ENCODE peak calls at places on chromosomes 16 and 17, in four cellular contexts. T, S, Y and O are unnamed samples.

GRCh38 chr17:2545393-2545792 is 33.7 kb upstream of the METTL16 start:
- DNase-seq in T (no peak), S (no peak), Y (peak; percentile 68), O (no peak)

GRCh38 chr17:27854163-27854562 is 39.0 kb downstream of the LYRM9 start:
- DNase-seq in T (no peak), S (no peak), Y (no peak), O (no peak)

GRCh38 chr16:9297437-9298113 is 206.1 kb downstream of the HAPSTR1 start:
- DNase-seq in T (no peak), S (no peak), Y (peak; percentile 70), O (peak; percentile 62)

GRCh38 chr16:67504190-67505021 is 21.1 kb upstream of the AGRP start:
- DNase-seq in T (peak; percentile 24), S (no peak), Y (no peak), O (no peak)

GRCh38 chr16:54734156-54734555 is 196.5 kb upstream of the IRX5 start:
- DNase-seq in T (no peak), S (no peak), Y (no peak), O (no peak)

GRCh38 chr17:79633937-79634813 is 23.3 kb upstream of the RBFOX3 start:
- DNase-seq in T (no peak), S (no peak), Y (no peak), O (peak; percentile 22)

GRCh38 chr17:65022137-65022536 is 34.4 kb downstream of the GNA13 start:
- DNase-seq in T (no peak), S (no peak), Y (no peak), O (no peak)

GRCh38 chr16:31386157-31386984 is 6.8 kb upstream of the ITGAD start:
- DNase-seq in T (peak; percentile 72), S (no peak), Y (peak; percentile 78), O (no peak)

GRCh38 chr16:1754204-1754603 is 17.1 kb downstream of the NME3 start:
- DNase-seq in T (no peak), S (no peak), Y (no peak), O (no peak)

GRCh38 chr17:45777388-45777787 is 6.7 kb upstream of the CRHR1 start:
- DNase-seq in T (no peak), S (no peak), Y (no peak), O (no peak)

GRCh38 chr17:59002848-59003247 is 103.8 kb downstream of the TRIM37 start:
- DNase-seq in T (peak; percentile 8), S (no peak), Y (no peak), O (no peak)

GRCh38 chr17:79835470-79835899 is 3.8 kb downstream of the CBX4 start:
- DNase-seq in T (no peak), S (no peak), Y (peak; percentile 77), O (peak; percentile 72)

GRCh38 chr17:79027925-79028491 is 4.0 kb downstream of the C1QTNF1 start:
- DNase-seq in T (no peak), S (no peak), Y (no peak), O (no peak)

GRCh38 chr16:31215287-31216115 is 1.4 kb downstream of the PYDC1 start:
- DNase-seq in T (peak; percentile 55), S (peak; percentile 73), Y (peak; percentile 85), O (peak; percentile 92)

GRCh38 chr17:79749156-79749815 is 18.5 kb downstream of the ENPP7 start:
- DNase-seq in T (peak; percentile 73), S (no peak), Y (no peak), O (no peak)

GRCh38 chr17:29619251-29619650 is 3.5 kb downstream of the CORO6 start:
- DNase-seq in T (peak; percentile 36), S (no peak), Y (peak; percentile 73), O (peak; percentile 81)

GRCh38 chr16:19131809-19132777 is 18.3 kb downstream of the ITPRIPL2 start:
- DNase-seq in T (no peak), S (no peak), Y (peak; percentile 60), O (no peak)

GRCh38 chr17:71427801-71428200 is 693.0 kb upstream of the SOX9 start:
- DNase-seq in T (no peak), S (no peak), Y (no peak), O (no peak)

GRCh38 chr16:88538366-88539060 is 31.7 kb upstream of the ZC3H18 start:
- DNase-seq in T (no peak), S (no peak), Y (no peak), O (no peak)

GRCh38 chr16:88503374-88503770 is 50.3 kb downstream of the ZFPM1 start:
- DNase-seq in T (peak; percentile 25), S (no peak), Y (no peak), O (no peak)

GRCh38 chr16:22183901-22184614 is 21.8 kb downstream of the SDR42E2 start:
- DNase-seq in T (no peak), S (no peak), Y (peak; percentile 46), O (peak; percentile 61)

GRCh38 chr17:44828919-44829557 is 1.0 kb downstream of the GJC1 start:
- DNase-seq in T (no peak), S (no peak), Y (peak; percentile 61), O (no peak)

GRCh38 chr16:4795181-4795827 is at the start of gene SMIM22:
- DNase-seq in T (no peak), S (no peak), Y (no peak), O (no peak)

GRCh38 chr17:2903193-2903974 is 107.1 kb downstream of the RAP1GAP2 start:
- DNase-seq in T (no peak), S (no peak), Y (no peak), O (peak; percentile 36)

GRCh38 chr17:39235555-39236221 is 9.9 kb upstream of the STAC2 start:
- DNase-seq in T (peak; percentile 57), S (peak; percentile 68), Y (peak; percentile 95), O (peak; percentile 94)

GRCh38 chr17:80833952-80834895 is 157.4 kb upstream of the CHMP6 start:
- DNase-seq in T (peak; percentile 73), S (no peak), Y (no peak), O (no peak)

GRCh38 chr17:64732336-64733006 is 70.4 kb upstream of the SMURF2 start:
- DNase-seq in T (peak; percentile 81), S (no peak), Y (no peak), O (no peak)

GRCh38 chr16:48942996-48943395 is 333.0 kb upstream of the N4BP1 start:
- DNase-seq in T (no peak), S (no peak), Y (no peak), O (no peak)

GRCh38 chr17:2179615-2180295 is 123.8 kb downstream of the SMG6 start:
- DNase-seq in T (peak; percentile 98), S (no peak), Y (no peak), O (no peak)

GRCh38 chr17:57362797-57363556 is 106.7 kb downstream of the MSI2 start:
- DNase-seq in T (no peak), S (no peak), Y (no peak), O (no peak)

GRCh38 chr16:81796035-81796434 is 16.9 kb downstream of the PLCG2 start:
- DNase-seq in T (no peak), S (no peak), Y (no peak), O (no peak)

GRCh38 chr17:82160081-82160480 is 52.6 kb downstream of the CCDC57 start:
- DNase-seq in T (peak; percentile 66), S (no peak), Y (no peak), O (no peak)

GRCh38 chr16:50428742-50429141 is 60.0 kb upstream of the BRD7 start:
- DNase-seq in T (no peak), S (no peak), Y (no peak), O (no peak)

GRCh38 chr16:1580956-1581355 is 30.9 kb downstream of the IFT140 start:
- DNase-seq in T (no peak), S (no peak), Y (no peak), O (no peak)

GRCh38 chr17:10261098-10261497 is 62.7 kb upstream of the GAS7 start:
- DNase-seq in T (no peak), S (no peak), Y (peak; percentile 31), O (no peak)

GRCh38 chr17:38579934-38580333 is 25.8 kb downstream of the SRCIN1 start:
- DNase-seq in T (peak; percentile 13), S (no peak), Y (peak; percentile 72), O (peak; percentile 89)

GRCh38 chr16:66402166-66402565 is 24.9 kb upstream of the BEAN1 start:
- DNase-seq in T (no peak), S (no peak), Y (no peak), O (no peak)

GRCh38 chr17:47653442-47653841 is 3.7 kb downstream of the KPNB1 start:
- DNase-seq in T (no peak), S (no peak), Y (no peak), O (no peak)

GRCh38 chr17:47650525-47651522 is 1.1 kb downstream of the KPNB1 start:
- DNase-seq in T (peak; percentile 94), S (peak; percentile 96), Y (peak; percentile 99), O (peak; percentile 99)

GRCh38 chr17:47651704-47652103 is 2.0 kb downstream of the KPNB1 start:
- DNase-seq in T (no peak), S (no peak), Y (no peak), O (no peak)

GRCh38 chr17:47654991-47655390 is 5.3 kb downstream of the KPNB1 start:
- DNase-seq in T (no peak), S (no peak), Y (no peak), O (no peak)

GRCh38 chr17:47652570-47652969 is 2.9 kb downstream of the KPNB1 start:
- DNase-seq in T (peak; percentile 13), S (no peak), Y (peak; percentile 30), O (no peak)
- H3K4ac ChIP-seq in T (no peak overlapping the region), S (no peak overlapping the region), Y (no peak overlapping the region), O (no peak overlapping the region)

GRCh38 chr16:84132527-84133285 is 12.3 kb downstream of the HSDL1 start:
- DNase-seq in T (peak; percentile 21), S (no peak), Y (no peak), O (no peak)
- H3K4ac ChIP-seq in T (no peak overlapping the region), S (no peak overlapping the region), Y (no peak overlapping the region), O (no peak overlapping the region)

GRCh38 chr17:46817151-46817900 is 1.2 kb downstream of the WNT3 start:
- DNase-seq in T (no peak), S (no peak), Y (no peak), O (peak; percentile 43)
- H3K4ac ChIP-seq in T (no peak overlapping the region), S (no peak overlapping the region), Y (peak overlapping the region; percentile 75), O (no peak overlapping the region)

DNA sequence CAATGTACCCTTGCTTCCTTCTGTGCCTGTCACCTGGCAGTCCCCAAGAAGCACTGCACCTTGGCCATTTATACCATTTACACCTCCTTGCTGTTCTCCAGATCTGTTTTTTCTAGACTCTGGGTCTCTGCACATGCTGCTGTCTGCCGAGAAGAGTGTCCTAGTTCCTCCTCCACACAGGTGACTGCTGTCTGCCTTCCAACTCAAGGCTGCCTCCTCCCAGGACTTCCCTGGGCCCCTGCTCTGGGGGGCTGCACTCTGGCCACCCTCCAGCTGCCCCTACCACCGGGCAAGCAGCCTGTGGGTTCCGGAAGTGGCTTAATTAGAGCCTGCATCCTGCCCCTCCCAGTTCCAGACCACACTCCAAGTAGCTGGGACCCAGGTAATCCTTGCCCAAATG is 5.7 kb upstream of the LIMD2 start:
- DNase-seq in T (no peak), S (no peak), Y (no peak), O (no peak)
- H3K4ac ChIP-seq in T (no peak overlapping the region), S (no peak overlapping the region), Y (no peak overlapping the region), O (no peak overlapping the region)

GRCh38 chr16:3023415-3023668 is 400 bp downstream of the HCFC1R1 start:
- DNase-seq in T (peak; percentile 66), S (no peak), Y (peak; percentile 78), O (no peak)
- H3K4ac ChIP-seq in T (peak overlapping the region; percentile 99), S (no peak overlapping the region), Y (no peak overlapping the region), O (no peak overlapping the region)